ENCODE peak calls at places on chromosomes 12 and 14, in seven cellular contexts. M is GM13977, F is MM.1S, J is A172, O is NCI-H345, T is nucleus accumbens, L is anterior cingulate cortex. V is an unnamed sample.

GRCh38 chr12:79949098-79949497 is 14.2 kb upstream of the PPP1R12A start:
- DNase-seq in J (no peak), M (no peak), F (no peak), T (no peak), O (no peak), L (no peak), V (no peak)

GRCh38 chr12:104486943-104487819 is 30.4 kb downstream of the CHST11 start:
- DNase-seq in T (no peak), O (no peak), J (no peak), F (no peak), M (no peak), L (no peak), V (no peak)

GRCh38 chr14:64501326-64502171 is 2.1 kb downstream of the ZBTB25 start:
- DNase-seq in T (no peak), M (no peak), F (no peak), L (no peak), J (peak; percentile 85), O (no peak), V (no peak)

GRCh38 chr12:21649034-21649433 is 8.6 kb downstream of the LDHB start:
- DNase-seq in M (no peak), F (no peak), T (no peak), O (no peak), J (no peak), L (no peak), V (no peak)

GRCh38 chr14:61296707-61297502 is 15.8 kb upstream of the TMEM30B start:
- DNase-seq in L (no peak), O (peak; percentile 58), J (peak; percentile 11), M (no peak), F (no peak), T (no peak), V (peak; percentile 48)

GRCh38 chr14:104172349-104172748 is 34.0 kb downstream of the KIF26A start:
- DNase-seq in F (no peak), M (no peak), J (no peak), O (no peak), L (no peak), T (no peak), V (no peak)

GRCh38 chr12:108565976-108566375 is 3.6 kb downstream of the ISCU start:
- DNase-seq in M (no peak), T (peak; percentile 27), F (peak; percentile 93), L (no peak), J (peak; percentile 90), O (peak; percentile 94), V (peak; percentile 18)

GRCh38 chr12:497501-498160 is 37.9 kb downstream of the B4GALNT3 start:
- DNase-seq in T (no peak), L (no peak), J (no peak), F (no peak), O (no peak), M (no peak), V (no peak)

GRCh38 chr12:6772331-6772695 is at the start of gene LAG3:
- DNase-seq in M (peak; percentile 64), F (no peak), T (no peak), J (no peak), O (no peak), L (no peak), V (no peak)

GRCh38 chr14:56789955-56790354 is 20.3 kb downstream of the OTX2 start:
- DNase-seq in O (no peak), L (no peak), J (no peak), F (no peak), M (no peak), T (no peak), V (no peak)

GRCh38 chr12:109716512-109717389 is 3.1 kb downstream of the FAM222A start:
- DNase-seq in J (no peak), L (peak; percentile 85), F (no peak), O (no peak), T (peak; percentile 59), M (no peak), V (peak; percentile 93)

GRCh38 chr14:100313464-100314230 is 7.4 kb upstream of the SLC25A29 start:
- DNase-seq in F (no peak), M (no peak), O (no peak), J (no peak), L (no peak), T (no peak), V (no peak)

GRCh38 chr14:21098134-21098891 is at the start of gene ZNF219:
- DNase-seq in O (peak; percentile 69), T (peak; percentile 62), J (peak; percentile 27), M (peak; percentile 70), L (peak; percentile 56), F (no peak), V (peak; percentile 41)

GRCh38 chr12:23753627-23754358 is 195.7 kb downstream of the SOX5 start:
- DNase-seq in O (no peak), J (no peak), F (no peak), T (no peak), L (no peak), M (no peak), V (no peak)

GRCh38 chr14:51520087-51520486 is 131.6 kb upstream of the FRMD6 start:
- DNase-seq in T (no peak), L (no peak), M (no peak), F (no peak), O (no peak), J (no peak), V (no peak)

GRCh38 chr12:105100207-105100985 is 7.1 kb upstream of the WASHC4 start:
- DNase-seq in J (peak; percentile 51), L (no peak), M (no peak), F (no peak), O (no peak), T (no peak), V (peak; percentile 39)

GRCh38 chr14:78933948-78934524 is 763.9 kb downstream of the NRXN3 start:
- DNase-seq in T (no peak), O (peak; percentile 13), L (no peak), J (no peak), F (no peak), M (peak; percentile 45), V (no peak)

GRCh38 chr12:108214486-108214885 is 85.4 kb downstream of the WSCD2 start:
- DNase-seq in O (no peak), F (peak; percentile 45), L (no peak), T (no peak), M (peak; percentile 57), J (peak; percentile 4), V (no peak)

GRCh38 chr12:79409562-79409961 is 281.2 kb downstream of the PAWR start:
- DNase-seq in L (no peak), M (no peak), T (no peak), J (peak; percentile 67), O (no peak), F (no peak), V (peak; percentile 13)

GRCh38 chr14:22184157-22185025 is 404.6 kb downstream of the DAD1 start:
- DNase-seq in T (no peak), F (no peak), M (no peak), J (no peak), O (no peak), L (no peak), V (peak; percentile 88)

GRCh38 chr14:60845523-60845922 is 111.0 kb downstream of the MNAT1 start:
- DNase-seq in L (no peak), J (no peak), F (peak; percentile 31), M (peak; percentile 41), T (no peak), O (no peak), V (no peak)

GRCh38 chr12:2853626-2854025 is 3.2 kb downstream of the TEX52 start:
- DNase-seq in O (peak; percentile 53), T (peak; percentile 63), F (no peak), M (peak; percentile 53), L (peak; percentile 78), J (peak; percentile 62), V (peak; percentile 29)

GRCh38 chr12:4250691-4251090 is 22.9 kb upstream of the CCND2 start:
- DNase-seq in M (no peak), L (no peak), J (no peak), T (no peak), F (no peak), O (no peak), V (no peak)

GRCh38 chr14:72613196-72613974 is 280.5 kb downstream of the DPF3 start:
- DNase-seq in T (no peak), J (peak; percentile 66), F (no peak), M (no peak), O (no peak), L (no peak), V (no peak)

GRCh38 chr12:47066278-47067048 is 13.0 kb upstream of the PCED1B start:
- DNase-seq in O (no peak), L (no peak), F (no peak), J (no peak), T (no peak), M (no peak), V (no peak)

GRCh38 chr12:98490491-98491453 is 24.6 kb upstream of the TMPO start:
- DNase-seq in T (peak; percentile 70), O (peak; percentile 90), F (peak; percentile 79), J (peak; percentile 82), M (peak; percentile 62), L (peak; percentile 85), V (peak; percentile 88)

GRCh38 chr14:99737451-99737951 is 53.4 kb downstream of the CYP46A1 start:
- DNase-seq in O (no peak), M (no peak), L (no peak), T (no peak), F (no peak), J (peak; percentile 55), V (no peak)

GRCh38 chr12:13436696-13437391 is 240.3 kb downstream of the EMP1 start:
- DNase-seq in O (no peak), T (no peak), M (no peak), J (peak; percentile 32), L (no peak), F (no peak), V (no peak)

GRCh38 chr14:95222870-95223398 is 65.6 kb upstream of the DICER1 start:
- DNase-seq in O (no peak), T (no peak), J (no peak), M (no peak), L (no peak), F (no peak), V (no peak)

GRCh38 chr12:47383942-47384341 is 304.2 kb upstream of the AMIGO2 start:
- DNase-seq in J (peak; percentile 37), M (no peak), O (no peak), T (no peak), F (no peak), L (no peak), V (no peak)

GRCh38 chr12:50551866-50552265 is 47.1 kb downstream of the DIP2B start:
- DNase-seq in F (no peak), T (no peak), J (no peak), M (no peak), O (no peak), L (no peak), V (no peak)

GRCh38 chr14:104106471-104106991 is 21.0 kb downstream of the ASPG start:
- DNase-seq in F (no peak), O (no peak), J (no peak), M (no peak), L (no peak), T (no peak), V (no peak)

GRCh38 chr14:91716999-91717398 is 14.9 kb downstream of the CATSPERB start:
- DNase-seq in T (no peak), M (no peak), L (no peak), J (no peak), O (no peak), F (no peak), V (no peak)

GRCh38 chr14:32109676-32110075 is 32.6 kb downstream of the ARHGAP5 start:
- DNase-seq in O (no peak), J (no peak), F (no peak), L (no peak), T (no peak), M (no peak), V (no peak)

GRCh38 chr12:121968880-121969279 is 50.5 kb downstream of the CFAP251 start:
- DNase-seq in M (no peak), T (no peak), F (no peak), J (no peak), L (no peak), O (no peak), V (no peak)

GRCh38 chr14:62162998-62163589 is 400.9 kb downstream of the SNAPC1 start:
- DNase-seq in T (no peak), F (peak; percentile 6), L (no peak), M (peak; percentile 36), J (peak; percentile 9), O (peak; percentile 64), V (peak; percentile 60)

V was measured in NCI-H446.